ENCODE peak calls at places on chromosomes 5 and 9, in five cellular contexts. I is AG08395, M is NCI-H446, B is EL, P is ACHN. D is an unnamed sample.

GRCh38 chr9:87194471-87194870 is 247.2 kb upstream of the GAS1 start:
- DNase-seq in M (no peak), I (peak; percentile 55), B (peak; percentile 84), P (peak; percentile 6), D (no peak)

GRCh38 chr9:114246558-114246957 is 76.3 kb upstream of the ORM1 start:
- DNase-seq in B (peak; percentile 10), M (no peak), I (peak; percentile 71), P (no peak), D (no peak)

GRCh38 chr5:45274241-45274640 is 421.9 kb downstream of the HCN1 start:
- DNase-seq in I (no peak), B (no peak), P (peak; percentile 59), M (no peak), D (no peak)

GRCh38 chr9:78044189-78044588 is 12.6 kb upstream of the GNAQ start:
- DNase-seq in P (no peak), M (no peak), B (no peak), I (no peak), D (no peak)

GRCh38 chr5:127296321-127296720 is 5.7 kb downstream of the MEGF10 start:
- DNase-seq in P (no peak), M (no peak), I (peak; percentile 25), B (peak; percentile 73), D (no peak)

GRCh38 chr5:82150562-82150961 is 127.6 kb downstream of the RPS23 start:
- DNase-seq in B (no peak), I (peak; percentile 19), M (no peak), P (no peak), D (no peak)

GRCh38 chr5:151016700-151017099 is 3.7 kb upstream of the GPX3 start:
- DNase-seq in M (no peak), B (no peak), P (no peak), I (no peak), D (no peak)

GRCh38 chr9:86713456-86713855 is 233.8 kb downstream of the GAS1 start:
- DNase-seq in P (no peak), M (no peak), B (peak; percentile 80), I (no peak), D (no peak)

GRCh38 chr5:116360008-116360853 is 214.4 kb downstream of the SEMA6A start:
- DNase-seq in M (peak; percentile 64), B (no peak), P (no peak), I (no peak), D (no peak)

D was measured in DND-41.